ENCODE peak calls at places on chromosome 19, in nine cellular contexts. Q is CD8-positive, alpha-beta T cell; W is cardiac muscle cell; H is foreskin fibroblast; B is left lung; C is nephron progenitor cell; L is tibial nerve; E is tibial artery; Z is neural crest cell. J is an unnamed sample.

GRCh38 chr19:38743394-38744297 is 628 bp downstream of the CAPN12 start:
- DNase-seq in Q (no peak), W (no peak), H (no peak), B (no peak), C (no peak), L (no peak), E (no peak), Z (no peak), J (no peak)

GRCh38 chr19:5718579-5719273 is 1.2 kb downstream of the LONP1 start:
- DNase-seq in Q (no peak), W (no peak), H (peak), B (no peak), C (no peak), L (no peak), E (no peak), Z (no peak), J (peak)

GRCh38 chr19:48513289-48514122 is 1.9 kb upstream of the LMTK3 start:
- DNase-seq in Q (peak), W (peak), H (peak), B (peak), C (peak), L (no peak), E (no peak), Z (peak), J (peak)

GRCh38 chr19:1389033-1389940 is 5.6 kb downstream of the NDUFS7 start:
- DNase-seq in Q (no peak), W (no peak), H (no peak), B (no peak), C (no peak), L (no peak), E (no peak), Z (no peak), J (no peak)

GRCh38 chr19:28578208-28578607 is 634.7 kb downstream of the UQCRFS1 start:
- DNase-seq in Q (no peak), W (no peak), H (no peak), B (no peak), C (no peak), L (no peak), E (no peak), Z (no peak), J (no peak)

GRCh38 chr19:38654478-38655079 is 7.1 kb downstream of the ACTN4 start:
- DNase-seq in Q (no peak), W (no peak), H (no peak), B (no peak), C (no peak), L (no peak), E (no peak), Z (no peak), J (no peak)

GRCh38 chr19:48396871-48397176 is 3.4 kb downstream of the GRIN2D start:
- DNase-seq in Q (no peak), W (no peak), H (no peak), B (no peak), C (no peak), L (no peak), E (no peak), Z (no peak), J (no peak)

GRCh38 chr19:585551-586110 is 4.0 kb upstream of the HCN2 start:
- DNase-seq in Q (no peak), W (no peak), H (no peak), B (no peak), C (no peak), L (no peak), E (no peak), Z (no peak), J (no peak)

GRCh38 chr19:38163419-38164290 is 60.4 kb downstream of the DPF1 start:
- DNase-seq in Q (no peak), W (no peak), H (no peak), B (no peak), C (no peak), L (no peak), E (no peak), Z (no peak), J (no peak)

GRCh38 chr19:37695144-37695899 is 24.2 kb downstream of the ZNF607 start:
- DNase-seq in Q (no peak), W (no peak), H (no peak), B (no peak), C (no peak), L (no peak), E (no peak), Z (no peak), J (no peak)

GRCh38 chr19:3404324-3405260 is 38.2 kb downstream of the NFIC start:
- DNase-seq in Q (no peak), W (no peak), H (peak), B (peak), C (no peak), L (peak), E (peak), Z (no peak), J (peak)

GRCh38 chr19:55118401-55118991 is 1.1 kb upstream of the PPP1R12C start:
- DNase-seq in Q (no peak), W (peak), H (peak), B (peak), C (peak), L (no peak), E (no peak), Z (peak), J (no peak)

GRCh38 chr19:5534787-5535586 is 32.8 kb downstream of the TINCR start:
- DNase-seq in Q (no peak), W (no peak), H (no peak), B (no peak), C (peak), L (no peak), E (no peak), Z (peak), J (peak)

GRCh38 chr19:10189631-10190425 is 4.9 kb downstream of the DNMT1 start:
- DNase-seq in Q (no peak), W (no peak), H (no peak), B (no peak), C (no peak), L (no peak), E (no peak), Z (no peak), J (peak)
- TF ChIP-seq CTCF in Q (no peak), W (no peak), H (no peak), B (no peak), C (no peak), L (no peak), E (no peak), Z (no peak), J (no peak)

GRCh38 chr19:46404039-46404883 is 9.1 kb downstream of the CCDC8 start:
- DNase-seq in Q (no peak), W (peak), H (peak), B (no peak), C (peak), L (no peak), E (peak), Z (peak), J (peak)

GRCh38 chr19:46402725-46403124 is 10.6 kb downstream of the CCDC8 start:
- DNase-seq in Q (no peak), W (no peak), H (no peak), B (no peak), C (no peak), L (no peak), E (no peak), Z (no peak), J (no peak)

GRCh38 chr19:46407891-46408426 is 5.4 kb downstream of the CCDC8 start:
- DNase-seq in Q (no peak), W (no peak), H (no peak), B (no peak), C (no peak), L (no peak), E (no peak), Z (no peak), J (no peak)

GRCh38 chr19:46408611-46409039 is 4.7 kb downstream of the CCDC8 start:
- DNase-seq in Q (no peak), W (peak), H (peak), B (peak), C (peak), L (no peak), E (peak), Z (no peak), J (peak)

DNA sequence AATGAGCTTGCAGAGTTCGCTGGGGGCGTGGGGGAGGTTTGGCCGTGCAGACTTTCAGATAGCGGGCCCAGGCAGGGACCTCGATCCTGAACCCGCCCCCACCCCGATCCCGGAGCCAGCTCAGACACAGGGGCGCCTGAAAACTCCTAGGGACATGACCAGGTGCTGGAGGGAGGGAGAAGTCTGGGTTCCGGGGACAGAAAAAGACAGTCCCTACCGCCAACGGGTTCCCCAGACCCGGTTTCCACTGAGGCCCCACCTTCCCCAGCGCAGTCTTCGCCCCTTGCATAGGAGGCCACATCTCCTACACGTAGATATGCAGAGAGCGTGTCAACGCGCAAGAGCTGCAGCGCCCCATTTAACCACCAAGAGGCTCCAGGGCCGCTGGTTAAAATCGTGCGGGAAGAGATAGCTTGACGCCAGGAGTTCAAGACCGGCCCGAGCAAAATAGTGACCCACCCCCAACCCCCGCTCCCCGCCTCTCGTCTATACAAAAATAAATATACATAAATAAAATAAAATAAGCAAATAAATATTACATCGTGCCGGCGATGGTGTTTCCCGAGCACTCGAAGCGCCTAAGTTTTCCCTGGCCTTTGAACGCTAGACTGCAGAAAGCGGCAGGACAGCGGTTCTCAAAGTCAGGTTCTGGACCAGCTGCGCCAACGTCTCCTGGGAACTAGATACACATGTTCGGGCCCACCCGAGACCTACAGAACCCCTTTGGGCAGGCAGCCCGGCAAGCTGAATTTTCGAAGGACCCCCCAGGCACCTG is 8.3 kb downstream of the CCDC8 start:
- DNase-seq in Q (no peak), W (peak), H (peak), B (no peak), C (peak), L (no peak), E (no peak), Z (no peak), J (peak)
- TF ChIP-seq CTCF in Q (no peak), W (peak), H (no peak), B (no peak), C (peak), L (no peak), E (no peak), Z (peak), J (peak)

GRCh38 chr19:43229315-43229714 is 23.9 kb upstream of the PSG4 start:
- DNase-seq in Q (no peak), W (no peak), H (no peak), B (no peak), C (no peak), L (no peak), E (no peak), Z (no peak), J (peak)
- TF ChIP-seq CTCF in Q (no peak), W (no peak), H (no peak), B (no peak), C (no peak), L (no peak), E (no peak), Z (no peak), J (peak)

DNA sequence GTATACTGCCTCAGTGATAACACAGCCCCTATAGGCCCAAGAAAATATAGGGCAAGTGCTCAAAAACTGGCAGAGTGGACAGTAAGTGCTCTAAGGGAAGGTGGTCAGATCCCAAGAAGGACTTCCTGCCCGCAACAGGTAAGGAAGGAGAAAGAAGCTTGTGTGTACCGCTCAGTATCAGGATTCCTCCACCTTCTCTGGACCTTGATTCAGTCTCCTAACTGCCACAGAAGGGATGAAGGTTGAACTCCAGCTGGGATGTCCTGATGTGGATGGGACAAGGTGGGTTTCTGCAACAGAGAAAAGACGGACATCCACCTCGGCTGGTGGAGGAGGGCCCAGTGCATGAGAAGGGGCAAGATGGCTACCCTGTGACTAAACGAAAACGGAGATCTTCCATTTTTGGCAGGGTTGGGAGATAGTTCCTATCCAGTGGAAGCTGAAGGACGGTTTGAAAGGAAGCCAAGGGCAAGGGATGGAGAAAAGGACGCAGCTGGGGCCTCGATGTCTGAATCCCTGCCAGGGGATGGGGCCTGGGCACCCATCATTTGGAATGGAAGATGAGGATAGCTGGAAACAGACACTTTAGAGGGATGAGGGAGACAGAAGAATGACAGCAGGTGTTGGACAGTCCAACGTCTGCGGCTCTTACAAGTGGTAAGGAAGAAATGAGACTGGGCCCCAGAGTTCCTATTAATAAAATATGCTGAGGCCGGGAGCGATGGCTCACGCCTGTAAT is 1.3 kb upstream of the ATF5 start:
- DNase-seq in Q (no peak), W (no peak), H (no peak), B (no peak), C (no peak), L (no peak), E (no peak), Z (no peak), J (no peak)
- TF ChIP-seq CTCF in Q (no peak), W (no peak), H (no peak), B (no peak), C (no peak), L (no peak), E (no peak), Z (no peak), J (no peak)

DNA sequence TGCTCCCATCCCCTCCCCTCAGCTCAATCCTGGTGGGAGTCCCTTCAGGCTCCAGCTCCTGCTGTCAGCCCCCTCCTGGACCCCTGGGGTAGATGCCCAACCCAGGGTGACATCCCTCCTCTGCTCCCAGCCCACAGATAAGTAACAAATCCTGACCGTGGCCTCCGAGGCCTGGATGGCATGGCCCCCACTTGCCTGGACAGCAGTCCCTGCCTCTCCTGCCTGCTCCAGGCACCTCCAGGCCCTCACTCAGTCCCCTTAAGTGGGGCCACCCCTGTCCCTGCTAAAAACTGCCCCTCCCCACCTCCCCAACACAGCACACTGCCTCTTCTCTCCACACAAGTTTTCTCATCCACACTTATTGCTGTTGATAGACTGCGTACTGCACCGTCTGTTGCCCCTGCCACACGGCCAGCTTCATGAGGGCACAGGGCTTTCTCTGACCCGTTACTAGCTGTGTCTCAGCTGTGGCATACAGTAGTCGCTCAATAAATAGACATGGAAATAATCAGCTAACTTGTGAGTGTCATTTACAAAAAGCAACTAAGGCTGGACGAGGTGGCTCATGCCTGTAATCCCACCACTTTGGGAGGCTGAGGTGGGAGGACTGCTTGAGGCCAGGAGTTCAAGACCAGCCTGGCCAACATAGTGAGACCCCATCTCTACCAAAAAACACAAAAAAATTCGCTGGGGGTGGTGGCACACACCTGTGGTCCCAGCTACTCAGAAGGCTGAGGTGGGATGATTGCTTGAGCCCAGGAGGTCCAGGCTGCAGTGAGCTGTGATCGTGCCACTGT is 5.8 kb downstream of the CERS1 start:
- DNase-seq in Q (no peak), W (no peak), H (no peak), B (no peak), C (no peak), L (no peak), E (no peak), Z (no peak), J (no peak)
- TF ChIP-seq CTCF in Q (no peak), W (no peak), H (no peak), B (no peak), C (no peak), L (no peak), E (no peak), Z (no peak), J (no peak)

GRCh38 chr19:16330368-16330801 is 5.8 kb downstream of the KLF2 start:
- DNase-seq in Q (peak), W (no peak), H (peak), B (peak), C (no peak), L (no peak), E (peak), Z (no peak), J (peak)

GRCh38 chr19:16327501-16327900 is 2.9 kb downstream of the KLF2 start:
- DNase-seq in Q (peak), W (no peak), H (no peak), B (no peak), C (no peak), L (no peak), E (peak), Z (no peak), J (peak)

GRCh38 chr19:16327911-16328823 is 3.5 kb downstream of the KLF2 start:
- DNase-seq in Q (peak), W (no peak), H (peak), B (peak), C (no peak), L (peak), E (peak), Z (no peak), J (peak)

GRCh38 chr19:16327131-16327450 is 2.5 kb downstream of the KLF2 start:
- DNase-seq in Q (no peak), W (no peak), H (no peak), B (no peak), C (no peak), L (no peak), E (no peak), Z (no peak), J (peak)

DNA sequence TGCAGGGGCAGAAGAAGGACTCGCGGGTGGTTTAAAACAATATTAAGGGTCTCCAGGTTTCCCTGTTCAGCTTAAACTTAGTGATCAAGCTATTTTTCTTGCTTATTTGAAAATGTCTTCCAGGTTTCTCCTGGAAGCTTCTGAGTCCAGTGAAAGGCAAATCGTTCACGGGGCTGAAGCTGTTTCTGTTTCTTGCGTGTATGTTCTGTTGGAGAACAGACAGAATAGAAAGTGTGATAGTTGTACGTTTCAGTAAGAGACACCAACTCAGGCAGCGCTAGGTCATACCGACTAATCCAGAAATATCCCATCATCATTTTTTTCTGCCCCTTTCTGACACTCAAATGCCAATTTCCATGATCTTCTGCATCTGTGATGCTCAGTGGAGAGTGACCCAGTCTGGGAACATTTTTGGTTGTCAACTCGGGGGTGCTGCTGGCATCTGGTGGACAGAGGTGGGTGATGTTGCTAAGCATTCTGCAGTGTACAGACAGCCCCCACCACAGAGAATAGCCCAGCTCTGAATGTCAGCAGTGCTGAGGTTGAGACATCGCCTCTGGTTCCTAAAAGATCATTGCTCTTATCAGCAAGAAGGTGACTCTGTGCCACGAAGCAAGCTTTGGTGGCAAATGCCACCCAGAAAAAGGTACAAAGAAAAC is 4.3 kb downstream of the KLF2 start:
- DNase-seq in Q (peak), W (no peak), H (no peak), B (no peak), C (no peak), L (no peak), E (no peak), Z (no peak), J (peak)
- TF ChIP-seq CTCF in Q (no peak), W (peak), H (no peak), B (no peak), C (no peak), L (no peak), E (no peak), Z (no peak), J (no peak)

GRCh38 chr19:11890634-11891033 is 3.1 kb downstream of the ZNF69 start:
- DNase-seq in Q (no peak), W (no peak), H (no peak), B (no peak), C (no peak), L (no peak), E (no peak), Z (no peak), J (no peak)

GRCh38 chr19:11887247-11887617 is 350 bp upstream of the ZNF69 start:
- DNase-seq in Q (no peak), W (no peak), H (no peak), B (no peak), C (no peak), L (no peak), E (no peak), Z (no peak), J (no peak)

GRCh38 chr19:11887618-11888531 is at the start of gene ZNF69:
- DNase-seq in Q (peak), W (peak), H (peak), B (peak), C (peak), L (peak), E (peak), Z (peak), J (peak)
- TF ChIP-seq CTCF in Q (no peak), W (peak), H (no peak), B (no peak), C (no peak), L (no peak), E (peak), Z (peak), J (peak)

GRCh38 chr19:7932276-7932929 is 6.5 kb upstream of the CTXN1 start:
- DNase-seq in Q (no peak), W (no peak), H (no peak), B (peak), C (no peak), L (no peak), E (no peak), Z (no peak), J (no peak)

GRCh38 chr19:7933411-7933810 is 7.5 kb upstream of the CTXN1 start:
- DNase-seq in Q (no peak), W (no peak), H (no peak), B (no peak), C (no peak), L (no peak), E (no peak), Z (no peak), J (no peak)

GRCh38 chr19:7932930-7933300 is 7.0 kb upstream of the CTXN1 start:
- DNase-seq in Q (no peak), W (no peak), H (no peak), B (no peak), C (no peak), L (no peak), E (no peak), Z (no peak), J (no peak)

GRCh38 chr19:7934766-7935165 is 8.7 kb downstream of the TIMM44 start:
- DNase-seq in Q (no peak), W (no peak), H (no peak), B (no peak), C (no peak), L (no peak), E (peak), Z (no peak), J (no peak)

GRCh38 chr19:7933828-7934725 is 8.1 kb upstream of the CTXN1 start:
- DNase-seq in Q (no peak), W (no peak), H (no peak), B (no peak), C (no peak), L (no peak), E (no peak), Z (no peak), J (no peak)
- TF ChIP-seq CTCF in Q (no peak), W (no peak), H (no peak), B (no peak), C (no peak), L (no peak), E (no peak), Z (peak), J (no peak)

GRCh38 chr19:40533508-40533907 is 43.2 kb upstream of the SHKBP1 start:
- DNase-seq in Q (no peak), W (no peak), H (no peak), B (no peak), C (no peak), L (no peak), E (no peak), Z (no peak), J (no peak)
- TF ChIP-seq CTCF in Q (no peak), W (peak), H (peak), B (no peak), C (no peak), L (no peak), E (no peak), Z (no peak), J (peak)

GRCh38 chr19:33245948-33246728 is 20.5 kb upstream of the SLC7A10 start:
- DNase-seq in Q (no peak), W (no peak), H (no peak), B (no peak), C (no peak), L (no peak), E (no peak), Z (no peak), J (peak)
- TF ChIP-seq CTCF in Q (no peak), W (peak), H (peak), B (peak), C (peak), L (no peak), E (peak), Z (peak), J (peak)